ENCODE peak calls at places on chromosomes 16 and 17, in four cellular contexts. One of them, this sample, is unnamed. For H3K27me3, the result is how much of the 10 kb centered on the place peaks cover.

GRCh38 chr16:17942067-17942466 is 394.5 kb downstream of the NPIPA8 start:
- DNase-seq in body of pancreas: no peak
- DNase-seq in transverse colon: no peak
- DNase-seq in dorsolateral prefrontal cortex: no peak
- DNase-seq in this sample: no peak

GRCh38 chr17:5286846-5287245 is 4.8 kb downstream of the RABEP1 start:
- DNase-seq in transverse colon: no peak
- DNase-seq in body of pancreas: no peak
- DNase-seq in dorsolateral prefrontal cortex: no peak
- DNase-seq in this sample: no peak

GRCh38 chr17:80036715-80037477 is 454 bp downstream of the CCDC40 start:
- DNase-seq in transverse colon: peak
- DNase-seq in dorsolateral prefrontal cortex: peak
- DNase-seq in body of pancreas: no peak
- DNase-seq in this sample: peak

GRCh38 chr16:1296688-1297412 is 12.6 kb upstream of the UBE2I start:
- DNase-seq in body of pancreas: peak
- DNase-seq in transverse colon: peak
- DNase-seq in dorsolateral prefrontal cortex: no peak
- DNase-seq in this sample: peak

GRCh38 chr16:2148714-2149629 is 547 bp downstream of the RAB26 start:
- DNase-seq in transverse colon: no peak
- DNase-seq in dorsolateral prefrontal cortex: no peak
- DNase-seq in body of pancreas: peak
- DNase-seq in this sample: peak

GRCh38 chr16:75319513-75320401 is 68.3 kb upstream of the BCAR1 start:
- DNase-seq in dorsolateral prefrontal cortex: no peak
- DNase-seq in transverse colon: no peak
- DNase-seq in body of pancreas: no peak
- DNase-seq in this sample: no peak

GRCh38 chr16:8678068-8678927 is 3.9 kb downstream of the ABAT start:
- DNase-seq in dorsolateral prefrontal cortex: no peak
- DNase-seq in body of pancreas: no peak
- DNase-seq in transverse colon: no peak
- DNase-seq in this sample: no peak

GRCh38 chr16:53071748-53072301 is 17.0 kb downstream of the CHD9 start:
- DNase-seq in transverse colon: peak
- DNase-seq in dorsolateral prefrontal cortex: no peak
- DNase-seq in body of pancreas: no peak
- DNase-seq in this sample: no peak

GRCh38 chr16:9778879-9779278 is 403.3 kb downstream of the GRIN2A start:
- DNase-seq in dorsolateral prefrontal cortex: no peak
- DNase-seq in transverse colon: no peak
- DNase-seq in body of pancreas: no peak
- DNase-seq in this sample: peak

GRCh38 chr16:30948087-30948955 is 547 bp upstream of the ORAI3 start:
- DNase-seq in dorsolateral prefrontal cortex: peak
- DNase-seq in body of pancreas: peak
- DNase-seq in transverse colon: peak
- DNase-seq in this sample: peak

GRCh38 chr16:56635441-56635967 is 3.0 kb upstream of the MT1A start:
- DNase-seq in body of pancreas: no peak
- DNase-seq in transverse colon: no peak
- DNase-seq in dorsolateral prefrontal cortex: no peak
- DNase-seq in this sample: peak

GRCh38 chr17:34378664-34379101 is 15.7 kb upstream of the CCL1 start:
- DNase-seq in dorsolateral prefrontal cortex: no peak
- DNase-seq in body of pancreas: no peak
- DNase-seq in transverse colon: peak
- DNase-seq in this sample: peak

GRCh38 chr16:23196577-23196976 is 14.0 kb downstream of the SCNN1G start:
- DNase-seq in transverse colon: no peak
- DNase-seq in dorsolateral prefrontal cortex: no peak
- DNase-seq in body of pancreas: no peak
- DNase-seq in this sample: no peak

GRCh38 chr17:66980896-66981295 is 16.4 kb downstream of the CACNG4 start:
- DNase-seq in body of pancreas: no peak
- DNase-seq in transverse colon: no peak
- DNase-seq in dorsolateral prefrontal cortex: no peak
- DNase-seq in this sample: no peak

GRCh38 chr16:85036398-85037049 is 8.9 kb downstream of the KIAA0513 start:
- DNase-seq in body of pancreas: no peak
- DNase-seq in dorsolateral prefrontal cortex: no peak
- DNase-seq in transverse colon: no peak
- DNase-seq in this sample: no peak

GRCh38 chr17:38732376-38733314 is 2.5 kb downstream of the CISD3 start:
- DNase-seq in transverse colon: peak
- DNase-seq in dorsolateral prefrontal cortex: no peak
- DNase-seq in body of pancreas: peak
- DNase-seq in this sample: peak

GRCh38 chr16:5504028-5504758 is 406.6 kb upstream of the EEF2KMT start:
- DNase-seq in transverse colon: no peak
- DNase-seq in body of pancreas: no peak
- DNase-seq in dorsolateral prefrontal cortex: peak
- DNase-seq in this sample: no peak

GRCh38 chr17:79155701-79156100 is 81.1 kb downstream of the ENGASE start:
- DNase-seq in dorsolateral prefrontal cortex: no peak
- DNase-seq in transverse colon: no peak
- DNase-seq in body of pancreas: no peak
- DNase-seq in this sample: no peak

GRCh38 chr16:52953215-52953614 is 99.5 kb downstream of the CHD9NB start:
- DNase-seq in transverse colon: peak
- DNase-seq in dorsolateral prefrontal cortex: no peak
- DNase-seq in body of pancreas: peak
- DNase-seq in this sample: no peak

GRCh38 chr16:31297496-31297895 is 37.7 kb downstream of the ITGAM start:
- DNase-seq in body of pancreas: no peak
- DNase-seq in transverse colon: no peak
- DNase-seq in dorsolateral prefrontal cortex: no peak
- DNase-seq in this sample: no peak

GRCh38 chr17:46193626-46194392 is 580 bp upstream of the KANSL1 start:
- DNase-seq in dorsolateral prefrontal cortex: peak
- DNase-seq in transverse colon: peak
- DNase-seq in body of pancreas: peak
- DNase-seq in this sample: peak

DNA sequence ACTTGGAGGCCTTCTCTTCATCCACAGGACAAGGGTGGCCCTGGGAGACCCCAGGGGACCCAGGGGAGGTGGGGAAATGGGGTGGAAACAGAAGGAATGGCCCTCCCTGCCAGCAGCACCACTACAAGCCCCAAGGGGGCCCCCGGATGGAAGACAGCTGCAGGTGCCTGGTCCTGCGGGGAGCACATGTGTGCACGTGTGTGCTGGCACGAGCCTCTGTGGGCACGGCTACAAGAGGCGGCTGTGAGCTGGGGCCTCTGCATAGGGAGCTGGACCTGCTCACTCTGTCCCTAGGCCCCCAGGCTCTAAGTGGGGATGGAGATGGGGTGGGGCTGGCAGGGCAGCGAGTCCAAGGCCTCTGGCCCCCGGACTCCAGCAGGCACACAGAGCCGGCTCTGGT is 13.2 kb upstream of the AATK start:
- DNase-seq in body of pancreas: no peak
- DNase-seq in transverse colon: no peak
- DNase-seq in dorsolateral prefrontal cortex: no peak
- DNase-seq in this sample: no peak
- H3K27me3 ChIP-seq in body of pancreas: under half
- H3K27me3 ChIP-seq in transverse colon: under half
- H3K27me3 ChIP-seq in dorsolateral prefrontal cortex: under half
- H3K27me3 ChIP-seq in this sample: under half

DNA sequence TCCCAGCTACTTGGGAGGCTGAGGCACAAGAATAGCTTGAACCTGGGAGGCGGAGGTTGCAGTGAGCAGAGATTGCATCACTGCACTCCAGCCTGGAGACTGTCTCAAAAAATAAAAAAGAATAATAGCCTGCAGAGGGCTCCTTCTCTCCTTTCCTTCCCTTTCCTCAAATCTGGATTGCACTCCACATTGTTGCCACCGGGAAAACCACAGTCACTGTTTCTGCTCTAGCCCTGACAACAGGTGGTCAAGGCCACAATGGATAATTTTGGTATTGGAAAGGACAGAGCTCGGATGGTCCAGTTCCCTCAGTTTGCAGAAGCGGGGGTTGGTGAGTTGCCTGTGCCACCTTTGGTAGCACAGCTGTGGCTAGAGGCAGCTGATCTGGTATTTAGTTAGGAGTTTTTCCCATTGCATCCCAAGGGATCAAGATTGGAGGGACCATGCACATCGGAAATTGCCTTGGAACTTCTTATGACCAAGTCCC is 44.7 kb upstream of the PRSS54 start:
- DNase-seq in dorsolateral prefrontal cortex: no peak
- DNase-seq in body of pancreas: no peak
- DNase-seq in transverse colon: no peak
- DNase-seq in this sample: peak
- H3K27ac ChIP-seq in dorsolateral prefrontal cortex: no peak
- H3K27ac ChIP-seq in body of pancreas: no peak
- H3K27ac ChIP-seq in transverse colon: no peak
- H3K27ac ChIP-seq in this sample: no peak

DNA sequence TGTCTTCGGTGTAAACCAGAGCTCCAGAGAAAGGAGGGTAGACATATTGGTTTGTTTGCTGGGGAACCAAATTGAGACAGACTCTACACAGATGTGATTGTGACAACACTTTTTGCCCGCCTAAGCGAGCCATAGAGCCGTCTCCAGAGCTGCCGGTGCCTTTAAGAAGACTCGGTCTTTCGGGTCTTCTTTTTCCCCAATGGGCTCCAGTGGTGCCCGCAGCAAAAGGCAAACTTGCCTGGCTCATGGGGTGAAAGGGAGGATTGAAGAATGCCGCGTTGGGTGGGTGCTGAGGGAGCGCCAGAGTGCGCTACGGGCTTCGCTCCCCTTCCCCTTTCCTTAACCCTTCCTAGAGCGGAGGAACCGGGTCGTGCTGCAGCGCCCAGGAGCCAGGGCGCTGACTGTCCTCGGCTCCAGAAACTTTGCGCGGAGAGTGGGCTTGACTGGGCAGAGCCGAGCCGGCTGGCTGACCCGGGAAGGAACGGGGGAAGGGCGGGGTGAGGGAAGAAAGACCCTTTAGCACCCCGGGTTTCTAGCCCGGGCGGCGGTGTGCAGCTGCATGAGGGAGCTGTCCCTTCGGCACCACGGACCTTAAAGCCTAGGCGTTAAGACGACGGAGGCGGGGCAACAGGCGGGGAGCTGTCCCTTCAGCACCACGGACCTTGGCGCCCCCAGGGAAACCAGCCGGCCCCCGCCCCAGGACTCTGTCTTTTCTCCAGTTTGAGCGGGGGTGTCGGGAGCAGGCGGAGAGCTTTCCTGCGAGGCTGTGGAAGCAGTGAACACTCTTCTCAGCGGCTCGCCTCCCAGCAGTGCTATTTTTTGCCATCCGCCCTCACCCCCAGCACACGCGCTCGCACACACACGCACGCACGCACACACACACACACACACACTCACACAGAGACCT is at the start of gene CACNG3:
- DNase-seq in transverse colon: peak
- DNase-seq in body of pancreas: peak
- DNase-seq in dorsolateral prefrontal cortex: peak
- DNase-seq in this sample: peak
- H3K27me3 ChIP-seq in transverse colon: half or more
- H3K27me3 ChIP-seq in body of pancreas: under half
- H3K27me3 ChIP-seq in dorsolateral prefrontal cortex: under half
- H3K27me3 ChIP-seq in this sample: half or more

DNA sequence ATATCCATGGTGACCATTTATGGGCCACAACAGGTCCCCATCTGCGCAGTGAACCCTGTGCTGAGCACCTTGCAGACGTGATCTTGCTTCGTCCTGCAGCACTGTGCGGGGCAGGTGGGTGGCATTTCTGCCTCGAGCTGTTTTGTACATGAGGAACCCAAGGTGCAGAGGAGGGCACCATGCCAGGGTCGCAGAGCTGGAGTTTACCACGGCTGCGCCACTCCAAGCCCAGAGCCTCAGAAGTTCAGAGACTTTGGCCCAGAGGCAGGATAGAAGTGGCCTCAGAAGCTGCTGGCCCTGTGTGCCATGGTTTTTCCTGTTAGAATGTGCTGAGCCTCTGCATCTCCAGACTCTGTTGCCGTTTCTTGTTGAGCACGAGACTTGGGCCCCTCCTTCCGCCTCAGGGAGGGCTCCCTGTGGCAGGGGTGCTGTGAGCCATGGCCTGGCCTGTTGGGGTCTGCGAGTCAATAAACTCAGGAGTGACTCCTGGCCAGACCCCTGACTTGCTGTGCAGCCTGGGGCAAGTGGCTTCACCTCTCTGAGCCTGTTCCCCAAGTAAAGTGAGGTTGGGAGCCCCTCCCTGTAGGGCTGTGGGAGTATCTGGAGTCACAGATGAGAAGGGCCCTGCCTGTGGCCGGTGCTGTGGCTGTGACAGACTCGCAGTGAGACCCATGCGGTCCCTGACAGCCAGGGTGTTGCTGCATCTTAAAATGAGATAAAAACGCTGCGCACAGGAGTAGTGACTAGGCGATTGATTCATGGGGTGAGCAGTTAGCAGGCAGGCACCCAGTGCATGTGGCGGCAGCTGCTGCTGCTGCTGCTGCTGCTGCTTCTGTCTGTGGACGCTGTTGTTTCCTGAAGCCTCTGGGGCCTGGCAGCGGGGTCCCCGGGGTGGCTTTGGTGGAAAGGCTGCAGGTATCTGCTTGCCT is 11.8 kb downstream of the MAP2K3 start:
- DNase-seq in body of pancreas: peak
- DNase-seq in dorsolateral prefrontal cortex: no peak
- DNase-seq in transverse colon: no peak
- DNase-seq in this sample: no peak
- H3K27ac ChIP-seq in body of pancreas: no peak
- H3K27ac ChIP-seq in dorsolateral prefrontal cortex: no peak
- H3K27ac ChIP-seq in transverse colon: no peak
- H3K27ac ChIP-seq in this sample: no peak

GRCh38 chr17:48647964-48648245 is 21.7 kb upstream of the HOXB9 start:
- DNase-seq in dorsolateral prefrontal cortex: no peak
- DNase-seq in body of pancreas: no peak
- DNase-seq in transverse colon: no peak
- DNase-seq in this sample: no peak
- H3K27me3 ChIP-seq in dorsolateral prefrontal cortex: half or more
- H3K27me3 ChIP-seq in body of pancreas: under half
- H3K27me3 ChIP-seq in transverse colon: half or more
- H3K27me3 ChIP-seq in this sample: half or more

GRCh38 chr16:22070361-22071351 is 21.7 kb upstream of the VWA3A start:
- DNase-seq in transverse colon: no peak
- DNase-seq in dorsolateral prefrontal cortex: peak
- DNase-seq in body of pancreas: no peak
- DNase-seq in this sample: no peak
- H3K27ac ChIP-seq in transverse colon: no peak
- H3K27ac ChIP-seq in dorsolateral prefrontal cortex: no peak
- H3K27ac ChIP-seq in body of pancreas: peak
- H3K27ac ChIP-seq in this sample: no peak

DNA sequence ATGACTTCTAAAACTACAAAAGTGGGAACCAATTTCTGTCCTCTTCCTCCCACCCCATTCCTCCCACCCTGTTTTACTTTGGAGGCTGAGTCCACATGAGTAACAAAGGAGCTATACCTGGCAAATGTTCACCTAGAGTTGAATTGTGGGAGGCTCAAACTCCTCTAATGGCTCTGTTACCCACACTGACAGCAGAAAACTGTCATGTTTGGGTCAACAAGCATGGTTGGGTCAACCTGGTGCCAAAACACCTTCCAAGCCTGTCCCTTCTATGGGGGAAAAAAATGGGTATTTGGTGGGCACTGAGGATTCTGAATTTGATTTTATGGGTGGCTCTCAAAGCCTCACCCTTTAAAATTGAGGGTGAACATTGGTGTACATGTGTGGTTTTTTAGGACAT is 12.0 kb upstream of the HOXB13 start:
- DNase-seq in dorsolateral prefrontal cortex: no peak
- DNase-seq in body of pancreas: no peak
- DNase-seq in transverse colon: no peak
- DNase-seq in this sample: no peak
- H3K27me3 ChIP-seq in dorsolateral prefrontal cortex: half or more
- H3K27me3 ChIP-seq in body of pancreas: under half
- H3K27me3 ChIP-seq in transverse colon: half or more
- H3K27me3 ChIP-seq in this sample: half or more